ENCODE peak calls at places on chromosomes 16 and 17, in five cellular contexts. W is uterus; I is DND-41; D is CD8-positive, alpha-beta T cell; P is thoracic aorta. Q is an unnamed sample.
A peak's percentile ranks its signal among the peaks of the same experiment; 100 is the strongest.

GRCh38 chr17:21286771-21287702 is 2.5 kb downstream of the MAP2K3 start:
- DNase-seq in W (no peak), P (no peak), D (no peak), I (no peak), Q (no peak)

GRCh38 chr17:15941781-15942180 is 3.1 kb upstream of the ADORA2B start:
- DNase-seq in D (no peak), P (no peak), I (no peak), W (no peak), Q (no peak)

GRCh38 chr16:75074920-75075687 is 41.5 kb downstream of the LDHD start:
- DNase-seq in W (no peak), P (no peak), D (peak; percentile 87), I (peak; percentile 98), Q (peak; percentile 94)

GRCh38 chr17:16434662-16435061 is 19.3 kb downstream of the TRPV2 start:
- DNase-seq in W (no peak), D (no peak), P (no peak), I (no peak), Q (no peak)

GRCh38 chr17:7440823-7441174 is 1.5 kb downstream of the FGF11 start:
- DNase-seq in W (peak; percentile 38), D (no peak), P (no peak), I (no peak), Q (no peak)

GRCh38 chr16:83701494-83701893 is 106.3 kb upstream of the HSBP1 start:
- DNase-seq in D (no peak), I (peak; percentile 72), P (no peak), W (no peak), Q (peak; percentile 2)

GRCh38 chr17:6166492-6167179 is 96.5 kb downstream of the WSCD1 start:
- DNase-seq in I (no peak), W (no peak), P (no peak), D (no peak), Q (no peak)

GRCh38 chr17:28253663-28254062 is 65.3 kb upstream of the TMEM97 start:
- DNase-seq in P (no peak), I (no peak), W (no peak), D (no peak), Q (no peak)

GRCh38 chr16:56450275-56450889 is 750 bp downstream of the NUDT21 start:
- DNase-seq in W (no peak), I (peak; percentile 23), D (no peak), P (no peak), Q (no peak)

GRCh38 chr17:74601944-74602572 is 10.0 kb upstream of the CD300LD start:
- DNase-seq in P (no peak), W (no peak), I (peak; percentile 26), D (no peak), Q (no peak)

GRCh38 chr17:31824771-31825360 is 34.2 kb downstream of the COPRS start:
- DNase-seq in P (no peak), D (no peak), I (no peak), W (no peak), Q (no peak)

GRCh38 chr17:48747445-48748363 is 19.2 kb upstream of the HOXB13 start:
- DNase-seq in P (no peak), D (no peak), W (no peak), I (no peak), Q (no peak)

GRCh38 chr16:54342001-54342776 is 55.6 kb upstream of the IRX3 start:
- DNase-seq in D (no peak), P (no peak), W (no peak), I (no peak), Q (no peak)

GRCh38 chr16:54345231-54345630 is 58.6 kb upstream of the IRX3 start:
- DNase-seq in D (no peak), I (no peak), W (no peak), P (no peak), Q (no peak)

GRCh38 chr16:54347961-54348360 is 61.4 kb upstream of the IRX3 start:
- DNase-seq in P (no peak), D (no peak), W (no peak), I (no peak), Q (no peak)

GRCh38 chr16:54342966-54343365 is 56.4 kb upstream of the IRX3 start:
- DNase-seq in I (no peak), P (no peak), W (no peak), D (no peak), Q (no peak)

DNA sequence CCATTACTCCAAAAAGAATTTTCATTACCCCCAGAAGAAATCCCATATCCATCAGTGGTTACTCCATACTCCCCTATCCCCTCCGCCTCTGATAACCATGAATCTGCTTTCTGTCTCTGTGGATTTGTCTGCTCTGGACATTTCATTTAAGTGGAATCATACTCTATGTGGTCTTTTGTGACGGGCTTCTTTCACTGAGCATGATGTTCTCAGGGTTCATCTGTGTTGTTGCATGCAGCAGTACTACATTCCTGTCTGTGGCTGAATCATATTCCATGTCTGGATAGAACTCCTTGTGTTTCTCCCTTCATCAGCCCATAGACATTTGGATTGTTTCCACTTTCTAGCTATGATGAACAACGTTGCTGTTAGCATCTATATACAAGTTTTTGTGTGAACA is 59.5 kb upstream of the IRX3 start:
- DNase-seq in I (no peak), W (no peak), P (no peak), D (no peak), Q (no peak)
- H3K4me3 ChIP-seq in I (no peak overlapping the region), W (no peak overlapping the region), P (no peak overlapping the region), D (no peak overlapping the region), Q (no peak overlapping the region)

GRCh38 chr17:82664701-82665182 is 16.5 kb upstream of the WDR45B start:
- DNase-seq in D (no peak), W (no peak), I (no peak), P (no peak), Q (no peak)
- H3K27ac ChIP-seq in D (no peak overlapping the region), W (no peak overlapping the region), I (no peak overlapping the region), P (no peak overlapping the region), Q (no peak overlapping the region)

GRCh38 chr16:30340621-30341020 is 14.5 kb downstream of the CD2BP2 start:
- DNase-seq in W (no peak), D (no peak), I (peak; percentile 72), P (no peak), Q (no peak)
- H3K4me3 ChIP-seq in W (no peak overlapping the region), D (no peak overlapping the region), I (no peak overlapping the region), P (no peak overlapping the region), Q (no peak overlapping the region)

GRCh38 chr17:57870283-57870635 is 20.4 kb upstream of the MRPS23 start:
- DNase-seq in D (no peak), I (no peak), W (no peak), P (no peak), Q (no peak)
- H3K27ac ChIP-seq in D (no peak overlapping the region), I (no peak overlapping the region), W (no peak overlapping the region), P (peak overlapping the region; percentile 40), Q (no peak overlapping the region)

GRCh38 chr17:77466140-77466539 is 325.4 kb downstream of the SEC14L1 start:
- DNase-seq in P (no peak), W (no peak), I (no peak), D (no peak), Q (no peak)
- H3K4me3 ChIP-seq in P (no peak overlapping the region), W (no peak overlapping the region), I (no peak overlapping the region), D (peak overlapping the region; percentile 51), Q (peak overlapping the region; percentile 18)

GRCh38 chr16:5541356-5541755 is 443.8 kb upstream of the EEF2KMT start:
- DNase-seq in W (no peak), D (no peak), I (no peak), P (no peak), Q (no peak)
- H3K27ac ChIP-seq in W (no peak overlapping the region), D (no peak overlapping the region), I (no peak overlapping the region), P (no peak overlapping the region), Q (no peak overlapping the region)

GRCh38 chr16:27401768-27402568 is at the start of gene IL21R:
- DNase-seq in P (no peak), I (peak; percentile 95), D (peak; percentile 94), W (peak; percentile 20), Q (peak; percentile 88)

GRCh38 chr16:27403601-27403992 is 1.6 kb downstream of the IL21R start:
- DNase-seq in D (no peak), I (no peak), W (no peak), P (no peak), Q (no peak)

GRCh38 chr16:27404163-27404823 is 2.3 kb downstream of the IL21R start:
- DNase-seq in P (no peak), I (no peak), D (no peak), W (no peak), Q (peak; percentile 43)

GRCh38 chr16:27402569-27402963 is 592 bp downstream of the IL21R start:
- DNase-seq in I (no peak), W (no peak), P (no peak), D (no peak), Q (no peak)

GRCh38 chr16:27402964-27403600 is 1.1 kb downstream of the IL21R start:
- DNase-seq in I (no peak), W (no peak), P (no peak), D (no peak), Q (peak; percentile 23)
- H3K4me3 ChIP-seq in I (no peak overlapping the region), W (no peak overlapping the region), P (peak overlapping the region; percentile 53), D (peak overlapping the region; percentile 78), Q (peak overlapping the region; percentile 94)